ENCODE peak calls at places on chromosomes 11 and 22, in eight cellular contexts. B is left ventricle myocardium inferior, S is vagina, Q is H1, X is A549, N is MM.1S, E is pancreas, H is sigmoid colon. D is an unnamed sample.

GRCh38 chr11:94104734-94105133 is 23.9 kb upstream of the PANX1 start:
- DNase-seq in H (no peak), N (no peak), E (no peak), B (no peak), X (no peak), S (no peak), Q (no peak), D (no peak)

GRCh38 chr11:12680246-12680939 is 6.2 kb downstream of the TEAD1 start:
- DNase-seq in X (no peak), B (peak; percentile 87), Q (peak; percentile 86), S (no peak), N (peak; percentile 76), H (peak; percentile 95), E (peak; percentile 88), D (peak; percentile 81)

GRCh38 chr11:78653294-78653909 is 78.7 kb upstream of the NARS2 start:
- DNase-seq in E (no peak), Q (no peak), H (no peak), N (no peak), X (no peak), S (peak; percentile 85), B (no peak), D (no peak)

GRCh38 chr11:118913411-118914125 is 12.2 kb downstream of the BCL9L start:
- DNase-seq in N (no peak), S (no peak), Q (no peak), X (no peak), H (no peak), B (peak; percentile 29), E (no peak), D (peak; percentile 33)

GRCh38 chr22:23122216-23122957 is 19.4 kb downstream of the RSPH14 start:
- DNase-seq in E (no peak), H (no peak), Q (no peak), X (no peak), S (no peak), B (no peak), N (no peak), D (no peak)

GRCh38 chr11:112354364-112354763 is 93.7 kb upstream of the PLET1 start:
- DNase-seq in B (no peak), H (no peak), N (no peak), S (no peak), E (no peak), X (no peak), Q (no peak), D (no peak)

GRCh38 chr22:33919591-33920501 is at the start of gene LARGE1:
- DNase-seq in N (peak; percentile 86), Q (no peak), H (peak; percentile 79), X (peak; percentile 11), E (peak; percentile 49), B (peak; percentile 37), S (no peak), D (peak; percentile 36)

GRCh38 chr11:66835762-66836405 is 7.4 kb upstream of the RCE1 start:
- DNase-seq in X (no peak), H (no peak), Q (no peak), N (no peak), E (no peak), S (no peak), B (no peak), D (no peak)

GRCh38 chr11:72308226-72309073 is 64.5 kb upstream of the PHOX2A start:
- DNase-seq in N (no peak), Q (no peak), S (no peak), H (no peak), B (no peak), X (no peak), E (peak; percentile 7), D (peak; percentile 85)

GRCh38 chr22:27429476-27429875 is 372.1 kb downstream of the MN1 start:
- DNase-seq in B (no peak), X (no peak), E (no peak), N (no peak), S (no peak), Q (no peak), H (no peak), D (no peak)

GRCh38 chr22:23243006-23243573 is 62.8 kb downstream of the BCR start:
- DNase-seq in S (no peak), H (no peak), X (no peak), E (no peak), B (no peak), N (no peak), Q (peak; percentile 68), D (no peak)

GRCh38 chr22:21968452-21969129 is 14.0 kb downstream of the TOP3B start:
- DNase-seq in Q (no peak), B (no peak), E (no peak), N (no peak), H (no peak), X (no peak), S (no peak), D (no peak)

GRCh38 chr11:18669211-18669593 is 29.4 kb upstream of the TMEM86A start:
- DNase-seq in B (no peak), S (no peak), X (no peak), N (no peak), H (no peak), Q (no peak), E (peak; percentile 9), D (no peak)

GRCh38 chr11:114301088-114301487 is 4.9 kb downstream of the NNMT start:
- DNase-seq in N (no peak), X (no peak), H (no peak), E (no peak), B (no peak), Q (no peak), S (no peak), D (no peak)

GRCh38 chr11:27926981-27927481 is 180.9 kb downstream of the KIF18A start:
- DNase-seq in B (no peak), Q (no peak), N (no peak), S (no peak), H (no peak), E (no peak), X (no peak), D (no peak)

GRCh38 chr11:120613264-120614226 is 102.0 kb downstream of the GRIK4 start:
- DNase-seq in H (no peak), E (no peak), N (no peak), Q (no peak), S (no peak), B (no peak), X (no peak), D (no peak)

GRCh38 chr11:16788141-16789060 is 50.0 kb downstream of the C11orf58 start:
- DNase-seq in N (peak; percentile 46), X (peak; percentile 70), H (peak; percentile 80), B (peak; percentile 71), E (peak; percentile 42), Q (peak; percentile 70), S (no peak), D (peak; percentile 43)

GRCh38 chr11:77151804-77152513 is 23.9 kb downstream of the MYO7A start:
- DNase-seq in X (no peak), H (no peak), S (no peak), Q (no peak), B (no peak), N (no peak), E (no peak), D (no peak)

GRCh38 chr11:61161190-61162091 is at the start of gene VPS37C:
- DNase-seq in B (peak; percentile 84), H (peak; percentile 92), N (peak; percentile 88), X (peak; percentile 97), Q (peak; percentile 44), E (peak; percentile 84), S (no peak), D (peak; percentile 90)
- TF ChIP-seq CTCF in B (peak; percentile 45), H (no peak), N (no peak), X (no peak), Q (no peak), E (no peak), S (peak; percentile 6), D (peak; percentile 37)

GRCh38 chr11:45333023-45333422 is 46.9 kb upstream of the SYT13 start:
- DNase-seq in H (no peak), N (no peak), X (no peak), E (no peak), B (no peak), Q (no peak), S (peak; percentile 16), D (no peak)

GRCh38 chr11:45333506-45333971 is 47.4 kb upstream of the SYT13 start:
- DNase-seq in X (peak; percentile 52), S (peak; percentile 40), E (peak; percentile 38), N (peak; percentile 16), Q (no peak), H (peak; percentile 85), B (peak; percentile 59), D (peak; percentile 62)

GRCh38 chr11:45331839-45332485 is 45.8 kb upstream of the SYT13 start:
- DNase-seq in H (no peak), E (no peak), X (no peak), Q (no peak), S (no peak), B (no peak), N (no peak), D (no peak)

GRCh38 chr11:45334410-45334809 is 48.3 kb upstream of the SYT13 start:
- DNase-seq in H (no peak), S (peak; percentile 25), E (no peak), X (no peak), N (no peak), Q (no peak), B (no peak), D (no peak)

DNA sequence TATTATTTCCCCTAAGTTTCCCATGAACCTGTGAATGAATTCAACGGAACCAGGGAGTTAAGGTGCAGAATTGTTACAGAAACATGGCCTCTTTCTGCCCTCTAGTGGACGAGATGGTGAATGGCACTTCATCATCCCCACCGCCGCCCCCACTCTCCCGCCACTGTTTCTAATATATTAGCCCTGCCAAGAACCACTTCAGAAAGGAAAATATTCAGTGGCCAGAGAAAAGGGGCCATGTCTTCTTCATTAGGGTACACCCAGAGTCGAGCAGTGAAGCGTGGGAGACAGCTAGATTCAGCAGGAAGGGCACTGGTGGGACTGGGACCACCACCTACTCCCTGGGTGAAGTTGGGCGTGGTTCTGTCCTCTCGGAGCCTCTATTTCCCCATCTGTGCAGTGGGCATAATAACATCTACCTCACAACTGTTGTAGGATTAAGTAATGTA is 46.4 kb upstream of the SYT13 start:
- DNase-seq in H (peak; percentile 72), Q (no peak), B (no peak), N (peak; percentile 21), X (peak; percentile 64), E (no peak), S (no peak), D (peak; percentile 52)
- H3K4me3 ChIP-seq in H (no peak overlapping the region), Q (no peak overlapping the region), B (peak overlapping the region; percentile 49), N (peak overlapping the region; percentile 14), X (no peak overlapping the region), E (no peak overlapping the region), S (peak overlapping the region; percentile 11), D (no peak overlapping the region)

GRCh38 chr22:35128637-35129036 is 62.7 kb downstream of the ISX start:
- DNase-seq in N (peak; percentile 74), Q (no peak), E (no peak), S (no peak), B (no peak), H (no peak), X (no peak), D (no peak)
- H3K4me1 ChIP-seq in N (peaks cover 69% of the 10 kb centered on the region), Q (peaks cover 1% of the 10 kb centered on the region), E (no peaks in the 10 kb centered on the region), S (no peaks in the 10 kb centered on the region), B (no peaks in the 10 kb centered on the region), H (no peaks in the 10 kb centered on the region), X (no peaks in the 10 kb centered on the region), D (no peaks in the 10 kb centered on the region)

GRCh38 chr11:20668844-20669832 is at the start of gene NELL1:
- DNase-seq in X (no peak), Q (no peak), B (no peak), N (no peak), E (no peak), H (no peak), S (no peak), D (no peak)
- TF ChIP-seq CTCF in X (no peak), Q (no peak), B (no peak), N (no peak), E (no peak), H (no peak), S (no peak), D (no peak)